ENCODE peak calls at places on chromosome 10, in nine cellular contexts. B, X, A, U, F, D, G, W and Y are unnamed samples.
A peak's percentile ranks its signal among the peaks of the same experiment; 100 is the strongest.

GRCh38 chr10:14586901-14587300 is 187.8 kb downstream of the FAM107B start:
- DNase-seq in B (no peak), X (no peak), A (peak; percentile 85), U (peak; percentile 52), F (no peak), D (peak; percentile 51), G (no peak), W (peak; percentile 36), Y (no peak)

GRCh38 chr10:33303988-33304387 is 30.5 kb downstream of the NRP1 start:
- DNase-seq in B (no peak), X (no peak), A (no peak), U (no peak), F (no peak), D (no peak), G (no peak), W (no peak), Y (no peak)

GRCh38 chr10:490891-491571 is 198.4 kb downstream of the DIP2C start:
- DNase-seq in B (peak; percentile 73), X (no peak), A (no peak), U (peak; percentile 23), F (peak; percentile 27), D (peak; percentile 28), G (no peak), W (no peak), Y (no peak)

GRCh38 chr10:63780075-63780474 is 258.9 kb downstream of the REEP3 start:
- DNase-seq in B (no peak), X (no peak), A (no peak), U (no peak), F (no peak), D (no peak), G (no peak), W (no peak), Y (no peak)

GRCh38 chr10:34960983-34961382 is 129.2 kb downstream of the CUL2 start:
- DNase-seq in B (no peak), X (no peak), A (no peak), U (no peak), F (no peak), D (no peak), G (no peak), W (no peak), Y (no peak)

GRCh38 chr10:82228701-82229100 is 353.7 kb downstream of the NRG3 start:
- DNase-seq in B (no peak), X (no peak), A (no peak), U (no peak), F (no peak), D (no peak), G (no peak), W (no peak), Y (no peak)

GRCh38 chr10:17086865-17087264 is 42.7 kb downstream of the CUBN start:
- DNase-seq in B (no peak), X (no peak), A (no peak), U (no peak), F (no peak), D (no peak), G (no peak), W (no peak), Y (no peak)

GRCh38 chr10:112959207-112959838 is 9.3 kb downstream of the TCF7L2 start:
- DNase-seq in B (no peak), X (no peak), A (no peak), U (peak; percentile 28), F (no peak), D (no peak), G (no peak), W (no peak), Y (no peak)

GRCh38 chr10:86536294-86536861 is 14.8 kb upstream of the WAPL start:
- DNase-seq in B (no peak), X (no peak), A (peak; percentile 74), U (peak; percentile 19), F (no peak), D (peak; percentile 13), G (no peak), W (no peak), Y (no peak)

GRCh38 chr10:58993480-58994221 is 182.8 kb upstream of the PHYHIPL start:
- DNase-seq in B (no peak), X (no peak), A (no peak), U (no peak), F (no peak), D (no peak), G (no peak), W (no peak), Y (no peak)

GRCh38 chr10:48525113-48525512 is 79.8 kb downstream of the ARHGAP22 start:
- DNase-seq in B (no peak), X (peak; percentile 33), A (no peak), U (no peak), F (no peak), D (no peak), G (no peak), W (no peak), Y (no peak)

GRCh38 chr10:114691442-114691941 is 33.4 kb upstream of the ABLIM1 start:
- DNase-seq in B (no peak), X (no peak), A (no peak), U (no peak), F (no peak), D (no peak), G (no peak), W (peak; percentile 61), Y (no peak)

GRCh38 chr10:88693392-88694020 is 12.5 kb upstream of the LIPK start:
- DNase-seq in B (no peak), X (no peak), A (no peak), U (no peak), F (no peak), D (no peak), G (no peak), W (no peak), Y (no peak)

GRCh38 chr10:45602082-45602730 is 70.4 kb downstream of the ZFAND4 start:
- DNase-seq in B (no peak), X (no peak), A (no peak), U (no peak), F (no peak), D (no peak), G (no peak), W (no peak), Y (no peak)

GRCh38 chr10:25753776-25754175 is 180.3 kb upstream of the MYO3A start:
- DNase-seq in B (no peak), X (no peak), A (no peak), U (peak; percentile 19), F (no peak), D (no peak), G (no peak), W (no peak), Y (no peak)

GRCh38 chr10:17454181-17454800 is at the start of gene ST8SIA6:
- DNase-seq in B (peak; percentile 61), X (peak; percentile 69), A (peak; percentile 50), U (peak; percentile 73), F (no peak), D (peak; percentile 54), G (no peak), W (no peak), Y (no peak)